ENCODE peak calls at places on chromosome 4, in eight cellular contexts. S, R, X, O, F, J, L and I are unnamed samples.

GRCh38 chr4:75924309-75924708 is 16.5 kb downstream of the NAAA start:
- DNase-seq in S (no peak), R (no peak), X (no peak), O (no peak), F (no peak), J (no peak), L (no peak), I (no peak)

GRCh38 chr4:107153228-107153627 is 117.1 kb upstream of the DKK2 start:
- DNase-seq in S (no peak), R (no peak), X (no peak), O (no peak), F (no peak), J (peak), L (peak), I (no peak)

GRCh38 chr4:123739806-123740205 is 343.2 kb downstream of the SPRY1 start:
- DNase-seq in S (no peak), R (no peak), X (no peak), O (no peak), F (no peak), J (no peak), L (no peak), I (no peak)

GRCh38 chr4:153521995-153522799 is 56.0 kb downstream of the TMEM131L start:
- DNase-seq in S (no peak), R (no peak), X (no peak), O (no peak), F (no peak), J (no peak), L (peak), I (peak)

GRCh38 chr4:190014771-190015537 is 12.1 kb downstream of the FRG2 start:
- DNase-seq in S (no peak), R (no peak), X (no peak), O (peak), F (no peak), J (no peak), L (no peak), I (peak)

GRCh38 chr4:115945026-115945425 is 831.6 kb upstream of the NDST4 start:
- DNase-seq in S (no peak), R (no peak), X (no peak), O (no peak), F (no peak), J (no peak), L (no peak), I (no peak)

GRCh38 chr4:41256131-41256739 is 493 bp upstream of the UCHL1 start:
- DNase-seq in S (no peak), R (peak), X (no peak), O (no peak), F (no peak), J (no peak), L (no peak), I (no peak)

GRCh38 chr4:68732653-68733466 is 62.4 kb upstream of the UGT2B15 start:
- DNase-seq in S (no peak), R (peak), X (no peak), O (no peak), F (no peak), J (no peak), L (no peak), I (no peak)

GRCh38 chr4:96916731-96917130 is 1076.8 kb downstream of the PDHA2 start:
- DNase-seq in S (no peak), R (no peak), X (no peak), O (no peak), F (no peak), J (no peak), L (no peak), I (no peak)

GRCh38 chr4:165369522-165369921 is 9.3 kb upstream of the CPE start:
- DNase-seq in S (no peak), R (no peak), X (no peak), O (no peak), F (no peak), J (no peak), L (no peak), I (no peak)

GRCh38 chr4:80138556-80139538 is 58.5 kb upstream of the PRDM8 start:
- DNase-seq in S (no peak), R (no peak), X (no peak), O (no peak), F (no peak), J (no peak), L (peak), I (peak)

GRCh38 chr4:26206981-26207380 is 113.8 kb upstream of the RBPJ start:
- DNase-seq in S (no peak), R (no peak), X (no peak), O (no peak), F (no peak), J (no peak), L (no peak), I (no peak)

GRCh38 chr4:135123632-135124031 is 922.0 kb upstream of the PABPC4L start:
- DNase-seq in S (no peak), R (no peak), X (no peak), O (no peak), F (no peak), J (no peak), L (no peak), I (no peak)

GRCh38 chr4:175833574-175834350 is 21.7 kb upstream of the GPM6A start:
- DNase-seq in S (no peak), R (no peak), X (no peak), O (no peak), F (no peak), J (no peak), L (no peak), I (no peak)

GRCh38 chr4:140816806-140817205 is 60.6 kb upstream of the TBC1D9 start:
- DNase-seq in S (no peak), R (no peak), X (no peak), O (no peak), F (no peak), J (no peak), L (no peak), I (no peak)

GRCh38 chr4:121823505-121824170 is at the start of gene CCNA2:
- DNase-seq in S (peak), R (peak), X (peak), O (peak), F (peak), J (peak), L (peak), I (peak)

GRCh38 chr4:169582706-169583105 is 29.7 kb downstream of the NEK1 start:
- DNase-seq in S (no peak), R (no peak), X (no peak), O (no peak), F (no peak), J (no peak), L (no peak), I (no peak)

GRCh38 chr4:71540749-71541269 is 202.0 kb downstream of the SLC4A4 start:
- DNase-seq in S (no peak), R (no peak), X (no peak), O (no peak), F (no peak), J (no peak), L (peak), I (no peak)
- TF ChIP-seq CTCF in S (no peak), R (no peak), X (no peak), O (no peak), F (no peak), J (no peak), L (no peak), I (no peak)

GRCh38 chr4:53907772-53908171 is 156.6 kb downstream of the CHIC2 start:
- DNase-seq in S (no peak), R (no peak), X (no peak), O (no peak), F (no peak), J (no peak), L (no peak), I (no peak)

GRCh38 chr4:53908661-53909078 is 155.7 kb downstream of the CHIC2 start:
- DNase-seq in S (no peak), R (peak), X (peak), O (peak), F (no peak), J (peak), L (peak), I (peak)

GRCh38 chr4:53905281-53905934 is 159.0 kb downstream of the CHIC2 start:
- DNase-seq in S (no peak), R (no peak), X (no peak), O (no peak), F (no peak), J (no peak), L (no peak), I (no peak)

GRCh38 chr4:53906786-53907185 is 157.6 kb downstream of the CHIC2 start:
- DNase-seq in S (no peak), R (no peak), X (no peak), O (no peak), F (no peak), J (no peak), L (no peak), I (no peak)

DNA sequence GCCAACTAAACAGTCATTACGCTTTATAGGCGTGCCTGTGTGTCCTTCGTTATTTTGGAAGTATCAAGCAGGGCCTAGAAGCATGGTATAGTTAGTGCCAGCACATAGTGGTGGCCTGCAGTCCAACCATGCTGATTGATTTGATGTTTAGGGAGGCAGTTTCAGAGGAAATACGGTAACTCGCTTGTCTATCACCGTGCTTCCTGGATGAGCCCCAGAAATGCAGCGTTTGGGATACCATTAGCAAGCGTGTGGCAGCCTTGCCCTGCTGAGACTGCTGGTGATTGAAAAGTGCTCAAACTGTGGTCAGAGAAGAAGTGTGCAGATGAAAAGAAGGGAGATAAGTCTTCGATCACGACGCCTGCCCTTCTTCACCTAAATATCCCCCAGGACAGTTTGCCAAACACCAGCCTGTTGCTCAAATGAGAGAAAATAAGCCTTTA is 158.4 kb downstream of the CHIC2 start:
- DNase-seq in S (no peak), R (no peak), X (no peak), O (no peak), F (peak), J (no peak), L (peak), I (peak)
- TF ChIP-seq CTCF in S (no peak), R (no peak), X (no peak), O (no peak), F (no peak), J (no peak), L (no peak), I (no peak)

DNA sequence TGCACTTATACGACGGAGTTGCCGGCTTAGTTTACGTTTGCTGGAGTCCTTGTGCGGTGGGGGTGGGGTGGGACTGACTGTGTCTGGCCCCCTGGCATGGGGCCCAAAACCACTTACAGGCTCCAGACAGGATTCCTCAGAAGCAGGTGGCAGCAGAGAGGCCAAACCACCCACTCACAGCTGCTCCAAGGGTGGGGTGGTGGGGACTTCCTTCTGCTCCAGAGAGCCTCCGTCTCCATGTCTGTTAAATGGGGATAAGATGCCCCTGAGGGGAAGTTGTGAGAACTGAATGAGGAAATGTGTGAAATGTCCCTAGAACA is 36.7 kb downstream of the PSAPL1 start:
- DNase-seq in S (no peak), R (no peak), X (no peak), O (no peak), F (peak), J (no peak), L (no peak), I (peak)
- TF ChIP-seq CTCF in S (no peak), R (no peak), X (no peak), O (no peak), F (peak), J (no peak), L (no peak), I (no peak)

GRCh38 chr4:8459867-8460453 is 19.4 kb downstream of the TRMT44 start:
- DNase-seq in S (no peak), R (no peak), X (no peak), O (no peak), F (no peak), J (no peak), L (no peak), I (no peak)

GRCh38 chr4:8463811-8464210 is 23.2 kb downstream of the TRMT44 start:
- DNase-seq in S (no peak), R (no peak), X (no peak), O (no peak), F (no peak), J (no peak), L (no peak), I (no peak)

GRCh38 chr4:8464376-8464775 is 23.8 kb downstream of the TRMT44 start:
- DNase-seq in S (no peak), R (no peak), X (no peak), O (no peak), F (no peak), J (no peak), L (no peak), I (no peak)

GRCh38 chr4:8461616-8462015 is 21.0 kb downstream of the TRMT44 start:
- DNase-seq in S (no peak), R (no peak), X (no peak), O (no peak), F (no peak), J (no peak), L (no peak), I (no peak)

GRCh38 chr4:8461086-8461485 is 20.5 kb downstream of the TRMT44 start:
- DNase-seq in S (no peak), R (no peak), X (no peak), O (no peak), F (no peak), J (no peak), L (no peak), I (no peak)
- TF ChIP-seq CTCF in S (no peak), R (no peak), X (no peak), O (no peak), F (no peak), J (no peak), L (no peak), I (no peak)

GRCh38 chr4:73922317-73922716 is 53.1 kb downstream of the CXCL1 start:
- DNase-seq in S (no peak), R (no peak), X (no peak), O (no peak), F (no peak), J (no peak), L (no peak), I (no peak)

GRCh38 chr4:73923631-73923937 is 54.4 kb downstream of the CXCL1 start:
- DNase-seq in S (no peak), R (no peak), X (no peak), O (no peak), F (no peak), J (no peak), L (no peak), I (no peak)

GRCh38 chr4:73918058-73918457 is 48.9 kb downstream of the CXCL1 start:
- DNase-seq in S (no peak), R (no peak), X (no peak), O (no peak), F (no peak), J (no peak), L (no peak), I (no peak)

GRCh38 chr4:73919691-73920090 is 50.5 kb downstream of the CXCL1 start:
- DNase-seq in S (no peak), R (no peak), X (no peak), O (no peak), F (no peak), J (no peak), L (no peak), I (no peak)

DNA sequence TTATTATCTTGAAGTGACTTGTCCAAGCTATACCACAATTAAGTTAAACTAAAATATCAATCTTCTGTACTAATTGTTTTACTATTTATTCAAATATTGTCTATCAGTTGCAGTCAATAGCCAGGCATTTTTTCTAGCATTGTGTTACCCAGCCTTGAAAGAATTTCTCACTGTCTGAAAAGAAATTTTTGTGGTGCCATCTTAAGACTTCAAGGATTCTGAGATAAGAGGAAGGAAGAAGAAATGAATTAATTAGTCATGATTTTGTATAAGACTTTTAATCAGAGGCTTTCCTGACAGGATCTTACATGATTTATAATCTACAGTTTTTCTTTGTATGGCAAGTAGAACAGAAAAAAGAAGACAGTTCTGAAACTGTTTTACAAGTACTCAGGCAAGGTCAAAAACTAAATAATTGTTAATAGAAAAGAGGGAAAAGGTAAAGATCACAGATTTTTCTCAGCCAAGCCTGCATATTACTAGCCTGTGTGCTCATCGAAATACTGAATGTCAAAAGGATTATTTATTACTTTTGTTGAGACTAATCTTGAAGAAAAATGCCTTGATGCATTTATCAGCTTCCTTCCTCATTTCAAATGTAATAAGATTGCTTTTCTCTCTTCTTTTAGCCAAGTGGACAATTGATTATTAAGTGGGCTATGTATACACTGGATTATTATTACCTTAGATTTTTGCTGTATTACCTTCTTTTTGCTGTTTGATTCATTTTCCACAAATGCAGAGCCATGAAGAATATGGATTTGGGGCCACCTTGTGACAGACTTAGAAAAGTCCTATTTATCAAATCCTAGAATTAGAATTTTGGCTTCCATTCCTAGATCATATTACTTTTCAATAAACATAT is 53.8 kb downstream of the CXCL1 start:
- DNase-seq in S (no peak), R (no peak), X (no peak), O (no peak), F (no peak), J (peak), L (no peak), I (peak)
- TF ChIP-seq CTCF in S (peak), R (peak), X (peak), O (peak), F (peak), J (peak), L (no peak), I (no peak)

DNA sequence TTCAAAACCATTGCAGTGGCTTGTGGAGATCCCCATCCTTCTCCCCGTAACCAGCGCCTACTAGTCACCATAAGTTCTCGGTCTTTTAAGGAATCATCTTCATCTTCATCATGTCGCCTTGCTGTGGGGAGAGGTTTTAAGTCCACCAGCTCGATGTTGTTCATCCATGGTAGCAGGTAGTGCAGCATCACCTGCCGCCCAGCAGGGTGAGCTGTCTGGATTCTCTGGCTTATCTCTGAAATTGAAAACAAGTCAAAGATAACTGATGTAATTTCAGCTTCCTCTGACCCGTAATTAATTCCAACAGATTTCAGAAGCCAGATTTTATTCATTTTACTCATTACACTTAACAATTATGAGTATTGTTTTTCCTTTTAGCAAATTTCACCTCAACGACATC is 67.4 kb downstream of the ZAR1 start:
- DNase-seq in S (no peak), R (no peak), X (no peak), O (no peak), F (no peak), J (no peak), L (peak), I (no peak)
- TF ChIP-seq CTCF in S (no peak), R (no peak), X (no peak), O (no peak), F (peak), J (no peak), L (peak), I (no peak)